ENCODE peak calls at places on chromosome 1, in seven cellular contexts. I, K, A, Y, Q, E and C are unnamed samples.

GRCh38 chr1:41925712-41926111 is 7.0 kb upstream of the HIVEP3 start:
- DNase-seq in E (no peak), I (peak; percentile 26), Y (no peak), K (no peak), A (no peak), Q (no peak), C (peak; percentile 12)

GRCh38 chr1:24558902-24559791 is 3.3 kb downstream of the NCMAP start:
- DNase-seq in I (peak; percentile 83), Y (peak; percentile 55), K (peak; percentile 37), E (peak; percentile 82), Q (peak; percentile 67), A (no peak), C (no peak)

GRCh38 chr1:114648503-114648902 is 21.3 kb downstream of the DENND2C start:
- DNase-seq in Q (no peak), I (no peak), A (no peak), Y (no peak), E (no peak), K (no peak), C (no peak)

GRCh38 chr1:175498002-175498401 is 245.4 kb downstream of the TNR start:
- DNase-seq in I (no peak), Y (no peak), K (no peak), A (no peak), E (no peak), Q (no peak), C (no peak)

GRCh38 chr1:170305777-170306299 is 160.1 kb downstream of the NTMT2 start:
- DNase-seq in E (no peak), Q (no peak), A (no peak), K (no peak), I (no peak), Y (no peak), C (no peak)

GRCh38 chr1:205576011-205576410 is 55.8 kb downstream of the ELK4 start:
- DNase-seq in K (no peak), E (no peak), Q (no peak), Y (no peak), A (no peak), I (no peak), C (no peak)

GRCh38 chr1:180311011-180311730 is 81.1 kb downstream of the LHX4 start:
- DNase-seq in A (no peak), Y (no peak), K (no peak), E (no peak), I (peak; percentile 76), Q (no peak), C (peak; percentile 35)

GRCh38 chr1:186498695-186499389 is 37.9 kb upstream of the PDC start:
- DNase-seq in I (peak; percentile 79), E (no peak), K (no peak), A (no peak), Q (no peak), Y (no peak), C (peak; percentile 49)

DNA sequence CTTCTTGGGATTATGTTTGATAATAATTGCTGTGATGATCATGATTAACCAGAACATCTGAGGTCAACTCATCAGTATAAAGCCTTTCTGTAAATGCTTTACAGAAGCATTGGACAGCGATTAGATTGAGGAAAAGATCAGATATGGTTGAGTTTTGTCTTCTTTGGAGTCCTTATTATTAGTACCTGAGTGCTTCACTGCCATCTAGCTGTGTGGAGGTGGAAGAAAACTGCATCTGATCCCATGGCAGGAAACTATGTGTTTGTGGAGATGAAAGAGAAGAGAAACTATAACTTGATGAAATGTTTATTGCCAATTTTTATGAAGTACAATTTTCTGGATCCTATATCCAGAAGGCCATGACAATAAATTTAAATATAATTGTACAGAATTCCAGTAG is 11.4 kb downstream of the FLG2 start:
- DNase-seq in Q (no peak), A (peak; percentile 1), K (no peak), I (peak; percentile 24), E (no peak), Y (no peak), C (no peak)
- H3K9me3 ChIP-seq in Q (no peaks in the 10 kb centered on the region), A (no peaks in the 10 kb centered on the region), K (peaks cover 12% of the 10 kb centered on the region), I (no peaks in the 10 kb centered on the region), E (peaks cover 58% of the 10 kb centered on the region), Y (no peaks in the 10 kb centered on the region), C (no peaks in the 10 kb centered on the region)

GRCh38 chr1:45621501-45621836 is 2.4 kb downstream of the CCDC17 start:
- DNase-seq in E (peak; percentile 55), A (no peak), Y (peak; percentile 22), I (no peak), K (no peak), Q (no peak), C (no peak)

GRCh38 chr1:45622267-45622890 is 1.5 kb downstream of the CCDC17 start:
- DNase-seq in K (no peak), Y (peak; percentile 22), Q (peak; percentile 58), I (peak; percentile 7), E (peak; percentile 58), A (no peak), C (no peak)

GRCh38 chr1:45622891-45623394 is 911 bp downstream of the CCDC17 start:
- DNase-seq in Y (peak; percentile 39), K (no peak), A (no peak), E (peak; percentile 60), I (no peak), Q (no peak), C (no peak)

GRCh38 chr1:45620588-45621500 is 3.0 kb downstream of the CCDC17 start:
- DNase-seq in K (no peak), Q (no peak), I (no peak), E (peak; percentile 56), Y (no peak), A (no peak), C (no peak)

GRCh38 chr1:45621895-45622266 is 2.0 kb downstream of the CCDC17 start:
- DNase-seq in K (no peak), Y (no peak), E (no peak), Q (no peak), A (no peak), I (no peak), C (no peak)
- H3K4me3 ChIP-seq in K (no peak overlapping the region), Y (no peak overlapping the region), E (no peak overlapping the region), Q (no peak overlapping the region), A (no peak overlapping the region), I (no peak overlapping the region), C (no peak overlapping the region)

GRCh38 chr1:23553896-23554480 is 5.3 kb downstream of the ID3 start:
- DNase-seq in E (peak; percentile 70), I (no peak), A (peak; percentile 68), K (no peak), Y (no peak), Q (no peak), C (no peak)
- H3K4me1 ChIP-seq in E (peaks cover 14% of the 10 kb centered on the region), I (peaks cover 44% of the 10 kb centered on the region), A (peaks cover 75% of the 10 kb centered on the region), K (peaks cover 15% of the 10 kb centered on the region), Y (peaks cover 47% of the 10 kb centered on the region), Q (peaks cover 14% of the 10 kb centered on the region), C (no peaks in the 10 kb centered on the region)

GRCh38 chr1:163874070-163874469 is 552.3 kb downstream of the NUF2 start:
- DNase-seq in A (peak; percentile 0), Y (no peak), Q (no peak), K (no peak), I (no peak), E (no peak), C (no peak)

GRCh38 chr1:163877016-163877415 is 555.3 kb downstream of the NUF2 start:
- DNase-seq in K (no peak), Q (no peak), A (no peak), I (no peak), Y (no peak), E (no peak), C (no peak)

GRCh38 chr1:163876546-163876945 is 554.8 kb downstream of the NUF2 start:
- DNase-seq in E (no peak), Q (no peak), Y (no peak), I (no peak), A (no peak), K (no peak), C (no peak)

GRCh38 chr1:163875214-163875926 is 553.6 kb downstream of the NUF2 start:
- DNase-seq in Q (no peak), I (peak; percentile 44), K (no peak), E (no peak), Y (peak; percentile 18), A (no peak), C (peak; percentile 4)

GRCh38 chr1:163875927-163876320 is 554.2 kb downstream of the NUF2 start:
- DNase-seq in Q (no peak), Y (no peak), A (no peak), E (no peak), I (peak; percentile 9), K (no peak), C (no peak)
- H3K9me3 ChIP-seq in Q (no peaks in the 10 kb centered on the region), Y (no peaks in the 10 kb centered on the region), A (no peaks in the 10 kb centered on the region), E (no peaks in the 10 kb centered on the region), I (no peaks in the 10 kb centered on the region), K (no peaks in the 10 kb centered on the region), C (no peaks in the 10 kb centered on the region)